ENCODE peak calls at places on chromosomes 4 and X, in seven cellular contexts. One of them, this sample, is unnamed.
A peak's percentile ranks its signal among the peaks of the same experiment; 100 is the strongest.

GRCh38 chr4:186537843-186538521 is 17.4 kb downstream of the MTNR1A start:
- DNase-seq in lower lobe of right lung: no peak
- DNase-seq in pancreas: no peak
- DNase-seq in MM.1S: no peak
- DNase-seq in cardiac muscle cell: no peak
- DNase-seq in body of pancreas: no peak
- DNase-seq in WERI-Rb-1: no peak
- DNase-seq in this sample: no peak

GRCh38 chr4:15455290-15455689 is 14.4 kb upstream of the CC2D2A start:
- DNase-seq in lower lobe of right lung: no peak
- DNase-seq in cardiac muscle cell: peak; percentile 89
- DNase-seq in WERI-Rb-1: no peak
- DNase-seq in MM.1S: no peak
- DNase-seq in pancreas: no peak
- DNase-seq in body of pancreas: no peak
- DNase-seq in this sample: no peak

GRCh38 chr4:156419080-156419638 is 465.5 kb upstream of the CTSO start:
- DNase-seq in lower lobe of right lung: no peak
- DNase-seq in WERI-Rb-1: no peak
- DNase-seq in cardiac muscle cell: peak; percentile 21
- DNase-seq in pancreas: no peak
- DNase-seq in MM.1S: no peak
- DNase-seq in body of pancreas: no peak
- DNase-seq in this sample: no peak

GRCh38 chrX:67612231-67612630 is 68.4 kb downstream of the AR start:
- DNase-seq in lower lobe of right lung: no peak
- DNase-seq in pancreas: no peak
- DNase-seq in body of pancreas: no peak
- DNase-seq in cardiac muscle cell: no peak
- DNase-seq in WERI-Rb-1: no peak
- DNase-seq in MM.1S: no peak
- DNase-seq in this sample: no peak

GRCh38 chrX:119817130-119817690 is 25.8 kb upstream of the RPL39 start:
- DNase-seq in cardiac muscle cell: no peak
- DNase-seq in lower lobe of right lung: no peak
- DNase-seq in pancreas: no peak
- DNase-seq in MM.1S: no peak
- DNase-seq in body of pancreas: no peak
- DNase-seq in WERI-Rb-1: peak; percentile 16
- DNase-seq in this sample: no peak

GRCh38 chrX:69014200-69014599 is 151.1 kb downstream of the PJA1 start:
- DNase-seq in lower lobe of right lung: no peak
- DNase-seq in MM.1S: no peak
- DNase-seq in cardiac muscle cell: peak; percentile 90
- DNase-seq in pancreas: no peak
- DNase-seq in WERI-Rb-1: no peak
- DNase-seq in body of pancreas: no peak
- DNase-seq in this sample: no peak

GRCh38 chrX:68504237-68504636 is 5.4 kb downstream of the YIPF6 start:
- DNase-seq in lower lobe of right lung: no peak
- DNase-seq in body of pancreas: no peak
- DNase-seq in cardiac muscle cell: peak; percentile 38
- DNase-seq in WERI-Rb-1: no peak
- DNase-seq in pancreas: no peak
- DNase-seq in MM.1S: no peak
- DNase-seq in this sample: no peak

GRCh38 chr4:147049940-147050852 is 104.5 kb upstream of the TTC29 start:
- DNase-seq in WERI-Rb-1: no peak
- DNase-seq in cardiac muscle cell: peak; percentile 77
- DNase-seq in MM.1S: no peak
- DNase-seq in pancreas: no peak
- DNase-seq in lower lobe of right lung: no peak
- DNase-seq in body of pancreas: no peak
- DNase-seq in this sample: no peak

GRCh38 chr4:105061136-105061696 is 85.5 kb upstream of the TET2 start:
- DNase-seq in pancreas: no peak
- DNase-seq in WERI-Rb-1: no peak
- DNase-seq in cardiac muscle cell: peak; percentile 61
- DNase-seq in body of pancreas: no peak
- DNase-seq in lower lobe of right lung: no peak
- DNase-seq in MM.1S: peak; percentile 82
- DNase-seq in this sample: no peak

GRCh38 chr4:26178874-26179273 is 141.9 kb upstream of the RBPJ start:
- DNase-seq in WERI-Rb-1: no peak
- DNase-seq in body of pancreas: no peak
- DNase-seq in MM.1S: no peak
- DNase-seq in lower lobe of right lung: no peak
- DNase-seq in pancreas: no peak
- DNase-seq in cardiac muscle cell: peak; percentile 28
- DNase-seq in this sample: no peak

GRCh38 chr4:80017125-80017854 is 55.7 kb downstream of the ANTXR2 start:
- DNase-seq in body of pancreas: no peak
- DNase-seq in MM.1S: peak; percentile 80
- DNase-seq in cardiac muscle cell: peak; percentile 85
- DNase-seq in WERI-Rb-1: no peak
- DNase-seq in lower lobe of right lung: no peak
- DNase-seq in pancreas: no peak
- DNase-seq in this sample: no peak

GRCh38 chr4:98446499-98447375 is 185.6 kb downstream of the RAP1GDS1 start:
- DNase-seq in MM.1S: peak; percentile 10
- DNase-seq in lower lobe of right lung: peak; percentile 51
- DNase-seq in body of pancreas: no peak
- DNase-seq in cardiac muscle cell: peak; percentile 74
- DNase-seq in pancreas: no peak
- DNase-seq in WERI-Rb-1: no peak
- DNase-seq in this sample: peak; percentile 32

GRCh38 chr4:78953231-78953630 is 14.0 kb upstream of the PAQR3 start:
- DNase-seq in body of pancreas: no peak
- DNase-seq in WERI-Rb-1: no peak
- DNase-seq in pancreas: no peak
- DNase-seq in lower lobe of right lung: no peak
- DNase-seq in MM.1S: no peak
- DNase-seq in cardiac muscle cell: no peak
- DNase-seq in this sample: no peak

DNA sequence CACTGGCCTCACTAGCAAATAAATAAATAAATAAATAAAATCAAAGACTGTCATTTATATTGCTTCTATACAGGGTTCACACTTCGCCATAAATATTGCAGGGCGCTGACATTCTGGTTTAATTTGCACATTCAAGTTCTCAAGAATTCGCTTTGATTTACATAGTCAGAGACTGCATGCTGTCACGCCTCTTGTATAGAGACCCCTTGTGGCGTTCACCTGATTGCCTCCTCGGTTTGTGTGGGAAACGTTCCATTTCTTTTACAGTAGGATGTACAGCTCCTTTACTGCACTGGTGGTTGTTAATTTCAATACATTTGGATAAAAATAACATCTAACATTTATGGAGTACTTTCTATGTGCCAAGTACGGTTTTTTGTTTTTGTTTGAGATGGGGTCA is 71.3 kb upstream of the ADGRG2 start:
- DNase-seq in pancreas: no peak
- DNase-seq in body of pancreas: no peak
- DNase-seq in WERI-Rb-1: no peak
- DNase-seq in cardiac muscle cell: no peak
- DNase-seq in lower lobe of right lung: no peak
- DNase-seq in MM.1S: no peak
- DNase-seq in this sample: no peak
- TF ChIP-seq CTCF in pancreas: no peak
- TF ChIP-seq CTCF in body of pancreas: no peak
- TF ChIP-seq CTCF in WERI-Rb-1: peak; percentile 12
- TF ChIP-seq CTCF in cardiac muscle cell: no peak
- TF ChIP-seq CTCF in lower lobe of right lung: no peak
- TF ChIP-seq CTCF in MM.1S: no peak
- TF ChIP-seq CTCF in this sample: no peak

DNA sequence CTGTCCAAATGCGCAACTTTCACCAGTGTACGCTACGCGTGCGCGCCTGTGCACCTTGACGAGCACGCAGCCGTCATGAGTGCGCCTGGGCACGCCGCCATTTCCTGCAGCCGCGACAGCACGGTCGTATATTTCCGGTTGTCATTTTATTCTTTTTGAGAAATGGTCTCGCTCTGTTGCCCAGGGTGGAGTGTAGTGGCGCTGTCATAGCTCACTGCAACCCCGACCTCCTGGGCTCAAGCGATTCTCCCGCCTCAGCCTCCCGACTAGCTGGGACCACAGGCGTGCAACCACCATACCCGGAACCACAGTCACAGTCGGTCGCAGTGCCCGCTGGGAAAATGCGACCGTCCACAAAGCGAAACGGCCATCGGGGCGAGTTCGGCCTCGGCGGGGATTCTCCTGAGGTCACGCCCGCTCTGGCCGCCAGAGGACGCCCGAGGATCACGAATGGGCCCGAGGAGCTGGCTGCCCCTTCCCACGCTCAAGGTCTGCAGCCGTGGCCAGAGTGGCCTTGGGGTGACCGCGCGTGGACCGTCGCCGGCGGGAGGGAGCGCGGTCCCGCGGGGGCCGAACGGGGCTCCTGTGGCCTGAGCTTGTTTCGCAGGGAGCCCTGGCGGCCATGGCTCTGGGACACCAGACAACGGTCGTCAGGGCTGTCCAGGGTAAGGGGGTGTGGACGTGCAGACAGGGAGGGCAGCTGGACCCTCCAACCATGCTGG is 23.7 kb upstream of the PNMA3 start:
- DNase-seq in cardiac muscle cell: peak; percentile 63
- DNase-seq in pancreas: peak; percentile 89
- DNase-seq in lower lobe of right lung: peak; percentile 84
- DNase-seq in WERI-Rb-1: peak; percentile 77
- DNase-seq in MM.1S: peak; percentile 47
- DNase-seq in body of pancreas: peak; percentile 75
- DNase-seq in this sample: peak; percentile 75
- H3K27ac ChIP-seq in cardiac muscle cell: no peak overlapping the region
- H3K27ac ChIP-seq in pancreas: no peak overlapping the region
- H3K27ac ChIP-seq in lower lobe of right lung: peak overlapping the region; percentile 62
- H3K27ac ChIP-seq in WERI-Rb-1: no peak overlapping the region
- H3K27ac ChIP-seq in MM.1S: no peak overlapping the region
- H3K27ac ChIP-seq in body of pancreas: no peak overlapping the region
- H3K27ac ChIP-seq in this sample: no peak overlapping the region

DNA sequence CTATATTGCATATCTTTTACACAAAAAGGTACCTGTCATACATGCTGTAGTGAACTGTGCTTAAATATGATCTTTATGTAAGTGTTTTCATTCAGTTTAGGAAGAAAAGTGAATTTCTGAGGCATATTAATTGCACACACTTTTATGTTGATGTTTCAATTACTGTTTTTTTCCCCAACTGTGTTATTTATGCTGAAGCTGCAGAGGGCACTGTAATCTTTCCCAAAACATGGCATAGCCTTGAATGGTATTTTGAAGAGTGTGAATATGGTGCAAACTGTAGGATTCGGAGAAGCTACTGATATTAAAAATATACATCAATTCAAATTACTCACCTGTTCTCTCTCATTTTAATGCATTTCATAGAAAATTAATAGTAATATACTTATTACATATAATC is 6.0 kb upstream of the CENPE start:
- DNase-seq in pancreas: no peak
- DNase-seq in WERI-Rb-1: no peak
- DNase-seq in MM.1S: peak; percentile 13
- DNase-seq in lower lobe of right lung: no peak
- DNase-seq in cardiac muscle cell: peak; percentile 25
- DNase-seq in body of pancreas: no peak
- DNase-seq in this sample: no peak
- TF ChIP-seq CTCF in pancreas: no peak
- TF ChIP-seq CTCF in WERI-Rb-1: peak; percentile 32
- TF ChIP-seq CTCF in MM.1S: peak; percentile 42
- TF ChIP-seq CTCF in lower lobe of right lung: no peak
- TF ChIP-seq CTCF in cardiac muscle cell: peak; percentile 42
- TF ChIP-seq CTCF in body of pancreas: peak; percentile 45
- TF ChIP-seq CTCF in this sample: no peak

DNA sequence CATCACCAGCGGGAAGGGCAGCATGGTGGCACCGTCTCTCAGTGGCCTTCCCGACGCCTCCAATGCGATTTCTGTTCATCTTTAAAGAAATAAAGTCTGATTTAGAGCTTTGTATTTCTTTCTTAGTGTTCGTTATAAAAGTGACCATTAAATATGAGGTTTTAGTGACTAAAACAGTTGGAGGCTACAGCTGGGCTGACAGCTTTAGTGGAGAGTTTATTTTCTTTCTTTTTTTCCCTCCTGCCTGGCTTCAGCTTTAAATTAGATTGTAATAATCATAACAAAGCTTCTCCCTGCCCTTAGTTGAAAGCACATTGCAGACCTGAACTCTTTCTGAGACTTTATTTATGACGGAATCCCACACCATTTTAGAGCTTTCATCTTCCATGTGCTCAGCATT is 97.2 kb upstream of the PGRMC2 start:
- DNase-seq in cardiac muscle cell: no peak
- DNase-seq in lower lobe of right lung: no peak
- DNase-seq in pancreas: no peak
- DNase-seq in WERI-Rb-1: no peak
- DNase-seq in MM.1S: no peak
- DNase-seq in body of pancreas: no peak
- DNase-seq in this sample: no peak
- H3K27ac ChIP-seq in cardiac muscle cell: no peak overlapping the region
- H3K27ac ChIP-seq in lower lobe of right lung: peak overlapping the region; percentile 5
- H3K27ac ChIP-seq in pancreas: no peak overlapping the region
- H3K27ac ChIP-seq in WERI-Rb-1: no peak overlapping the region
- H3K27ac ChIP-seq in MM.1S: no peak overlapping the region
- H3K27ac ChIP-seq in body of pancreas: no peak overlapping the region
- H3K27ac ChIP-seq in this sample: peak overlapping the region; percentile 86

DNA sequence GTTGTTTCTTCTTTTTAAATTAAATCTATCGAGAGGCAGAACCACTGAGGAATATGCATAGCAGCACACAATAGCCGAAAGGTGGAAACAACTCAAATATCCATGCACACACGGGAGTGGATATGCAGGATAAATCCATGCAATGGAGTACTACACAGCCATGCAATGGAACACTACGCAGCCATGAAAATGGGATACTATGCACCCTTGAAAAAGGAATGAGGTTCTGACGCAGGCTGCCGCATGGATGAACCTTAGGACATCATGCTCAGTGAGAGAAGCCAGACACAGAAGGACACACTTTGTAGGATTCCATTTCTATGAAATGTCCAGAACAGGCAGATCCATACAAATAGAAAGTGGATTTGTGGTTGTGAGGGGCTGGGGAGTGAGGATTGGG is 18.4 kb upstream of the P2RY8 start:
- DNase-seq in lower lobe of right lung: no peak
- DNase-seq in cardiac muscle cell: no peak
- DNase-seq in body of pancreas: no peak
- DNase-seq in MM.1S: no peak
- DNase-seq in WERI-Rb-1: no peak
- DNase-seq in pancreas: no peak
- DNase-seq in this sample: peak; percentile 9
- TF ChIP-seq CTCF in lower lobe of right lung: no peak
- TF ChIP-seq CTCF in cardiac muscle cell: no peak
- TF ChIP-seq CTCF in body of pancreas: no peak
- TF ChIP-seq CTCF in MM.1S: no peak
- TF ChIP-seq CTCF in WERI-Rb-1: no peak
- TF ChIP-seq CTCF in pancreas: no peak
- TF ChIP-seq CTCF in this sample: no peak